ENCODE peak calls at places on chromosomes 6 and 20, in six cellular contexts. W, F, A, X, L and D are unnamed samples.

GRCh38 chr6:17872908-17873307 is 114.5 kb downstream of the KIF13A start:
- DNase-seq in W (no peak), F (no peak), A (no peak), X (no peak), L (no peak), D (no peak)

GRCh38 chr20:50314326-50314725 is 123.7 kb downstream of the CEBPB start:
- DNase-seq in W (no peak), F (no peak), A (no peak), X (no peak), L (no peak), D (no peak)

GRCh38 chr6:83518946-83519489 is 6.7 kb downstream of the PRSS35 start:
- DNase-seq in W (no peak), F (peak; percentile 34), A (peak; percentile 19), X (peak; percentile 39), L (peak; percentile 58), D (no peak)

GRCh38 chr6:20274115-20274514 is 61.8 kb upstream of the MBOAT1 start:
- DNase-seq in W (no peak), F (no peak), A (no peak), X (no peak), L (no peak), D (no peak)

GRCh38 chr6:8539446-8539845 is 104.1 kb upstream of the SLC35B3 start:
- DNase-seq in W (no peak), F (peak; percentile 38), A (no peak), X (peak; percentile 15), L (no peak), D (no peak)

GRCh38 chr6:45830441-45831139 is 185.1 kb downstream of the CLIC5 start:
- DNase-seq in W (no peak), F (peak; percentile 52), A (no peak), X (no peak), L (no peak), D (peak; percentile 4)

GRCh38 chr6:14260839-14261238 is 143.3 kb downstream of the CD83 start:
- DNase-seq in W (no peak), F (no peak), A (no peak), X (no peak), L (no peak), D (no peak)

GRCh38 chr20:35005463-35005961 is 49.8 kb downstream of the MYH7B start:
- DNase-seq in W (no peak), F (no peak), A (no peak), X (no peak), L (no peak), D (no peak)

GRCh38 chr6:166307082-166307980 is 861 bp downstream of the PRR18 start:
- DNase-seq in W (peak; percentile 41), F (no peak), A (no peak), X (no peak), L (no peak), D (no peak)

GRCh38 chr6:93086351-93086750 is 333.0 kb downstream of the EPHA7 start:
- DNase-seq in W (no peak), F (no peak), A (no peak), X (no peak), L (no peak), D (no peak)

GRCh38 chr6:9514146-9514545 is 900.7 kb downstream of the TFAP2A start:
- DNase-seq in W (no peak), F (no peak), A (no peak), X (no peak), L (no peak), D (no peak)

GRCh38 chr20:9942736-9943135 is 92.1 kb upstream of the ANKEF1 start:
- DNase-seq in W (no peak), F (no peak), A (no peak), X (no peak), L (no peak), D (no peak)

GRCh38 chr20:50187403-50188051 is 3.1 kb upstream of the CEBPB start:
- DNase-seq in W (no peak), F (peak; percentile 34), A (no peak), X (peak; percentile 49), L (peak; percentile 59), D (no peak)

GRCh38 chr6:43773050-43773956 is 3.3 kb downstream of the VEGFA start:
- DNase-seq in W (peak; percentile 27), F (peak; percentile 74), A (no peak), X (peak; percentile 63), L (peak; percentile 57), D (peak; percentile 37)

GRCh38 chr6:131430531-131430930 is 142.5 kb upstream of the ARG1 start:
- DNase-seq in W (no peak), F (peak; percentile 17), A (no peak), X (no peak), L (no peak), D (no peak)

GRCh38 chr6:114033606-114034005 is 62.7 kb upstream of the HDAC2 start:
- DNase-seq in W (no peak), F (peak; percentile 9), A (peak; percentile 28), X (no peak), L (no peak), D (no peak)

GRCh38 chr6:101393291-101394251 is at the start of gene GRIK2:
- DNase-seq in W (peak; percentile 71), F (peak; percentile 69), A (peak; percentile 26), X (peak; percentile 33), L (peak; percentile 47), D (no peak)

GRCh38 chr6:30913721-30914075 is 340 bp upstream of the VARS2 start:
- DNase-seq in W (no peak), F (no peak), A (no peak), X (no peak), L (no peak), D (no peak)

GRCh38 chr6:4085329-4085695 is 6.4 kb upstream of the FAM217A start:
- DNase-seq in W (no peak), F (peak; percentile 17), A (peak; percentile 37), X (no peak), L (peak; percentile 72), D (no peak)

GRCh38 chr6:108541843-108542795 is 18.6 kb upstream of the FOXO3 start:
- DNase-seq in W (peak; percentile 69), F (peak; percentile 73), A (peak; percentile 59), X (peak; percentile 90), L (peak; percentile 87), D (peak; percentile 56)

GRCh38 chr6:90256698-90257485 is 39.8 kb downstream of the BACH2 start:
- DNase-seq in W (no peak), F (peak; percentile 85), A (peak; percentile 78), X (peak; percentile 60), L (peak; percentile 90), D (no peak)

GRCh38 chr6:170510631-170511030 is 42.5 kb downstream of the PSMB1 start:
- DNase-seq in W (no peak), F (no peak), A (no peak), X (no peak), L (no peak), D (no peak)

GRCh38 chr6:113344969-113345368 is 512.2 kb upstream of the MARCKS start:
- DNase-seq in W (no peak), F (peak; percentile 64), A (no peak), X (peak; percentile 23), L (peak; percentile 67), D (no peak)

GRCh38 chr6:13273931-13274706 is 54.2 kb downstream of the TBC1D7 start:
- DNase-seq in W (no peak), F (no peak), A (no peak), X (no peak), L (no peak), D (peak; percentile 52)

GRCh38 chr20:50788868-50789125 is 6.1 kb upstream of the BCAS4 start:
- DNase-seq in W (no peak), F (no peak), A (no peak), X (peak; percentile 52), L (no peak), D (no peak)